ENCODE peak calls at places on chromosomes 7 and 10, in five cellular contexts. I is NCI-H69, O is pulmonary artery endothelial cell, Y is heart left ventricle, C is NCI-H1930. R is an unnamed sample.

GRCh38 chr7:123437447-123437995 is 96.9 kb downstream of the IQUB start:
- DNase-seq in I (no peak), O (no peak), Y (no peak), C (no peak), R (no peak)

GRCh38 chr7:19114591-19114855 is 2.9 kb downstream of the TWIST1 start:
- DNase-seq in I (no peak), O (no peak), Y (no peak), C (no peak), R (no peak)

GRCh38 chr10:31749293-31749692 is 179.3 kb downstream of the ARHGAP12 start:
- DNase-seq in I (peak; percentile 90), O (no peak), Y (no peak), C (no peak), R (no peak)

GRCh38 chr10:14416308-14416700 is 85.6 kb upstream of the FRMD4A start:
- DNase-seq in I (no peak), O (no peak), Y (no peak), C (no peak), R (no peak)

GRCh38 chr10:48390933-48391845 is 84.7 kb downstream of the MAPK8 start:
- DNase-seq in I (no peak), O (peak; percentile 73), Y (no peak), C (no peak), R (no peak)

GRCh38 chr7:103628742-103629141 is 182.7 kb upstream of the SLC26A5 start:
- DNase-seq in I (peak; percentile 36), O (no peak), Y (no peak), C (no peak), R (no peak)

GRCh38 chr7:105304040-105304895 is 84.5 kb downstream of the SRPK2 start:
- DNase-seq in I (peak; percentile 80), O (no peak), Y (no peak), C (peak; percentile 45), R (no peak)

GRCh38 chr7:155459133-155459866 is 1.4 kb downstream of the EN2 start:
- DNase-seq in I (no peak), O (no peak), Y (no peak), C (no peak), R (no peak)

GRCh38 chr7:50475340-50475739 is 25.2 kb upstream of the FIGNL1 start:
- DNase-seq in I (peak; percentile 96), O (no peak), Y (no peak), C (no peak), R (no peak)

GRCh38 chr7:83655951-83656556 is 7.1 kb upstream of the SEMA3E start:
- DNase-seq in I (peak; percentile 66), O (no peak), Y (no peak), C (peak; percentile 24), R (no peak)

GRCh38 chr10:12590682-12591642 is 241.6 kb downstream of the CAMK1D start:
- DNase-seq in I (peak; percentile 60), O (no peak), Y (no peak), C (no peak), R (no peak)

GRCh38 chr7:1787681-1788235 is 117.7 kb downstream of the ELFN1 start:
- DNase-seq in I (no peak), O (no peak), Y (no peak), C (no peak), R (no peak)

GRCh38 chr10:25059990-25060389 is 43.6 kb downstream of the THNSL1 start:
- DNase-seq in I (peak; percentile 67), O (peak; percentile 43), Y (no peak), C (no peak), R (no peak)

GRCh38 chr7:73342645-73343044 is 14.7 kb downstream of the FKBP6 start:
- DNase-seq in I (peak; percentile 79), O (no peak), Y (no peak), C (no peak), R (no peak)

GRCh38 chr10:44195120-44196007 is 189.5 kb downstream of the CXCL12 start:
- DNase-seq in I (no peak), O (peak; percentile 49), Y (peak; percentile 54), C (no peak), R (no peak)

GRCh38 chr7:103632972-103633371 is 187.0 kb upstream of the SLC26A5 start:
- DNase-seq in I (no peak), O (no peak), Y (no peak), C (no peak), R (no peak)

GRCh38 chr7:119482671-119483070 is 790.3 kb upstream of the KCND2 start:
- DNase-seq in I (peak; percentile 29), O (no peak), Y (no peak), C (no peak), R (no peak)

GRCh38 chr10:23174075-23174973 is 17.8 kb upstream of the PTF1A start:
- DNase-seq in I (no peak), O (no peak), Y (no peak), C (no peak), R (no peak)

GRCh38 chr7:120857558-120858298 is at the start of gene TSPAN12:
- DNase-seq in I (peak; percentile 94), O (peak; percentile 53), Y (peak; percentile 87), C (peak; percentile 45), R (peak; percentile 8)

GRCh38 chr10:59323831-59324401 is 38.4 kb downstream of the FAM13C start:
- DNase-seq in I (no peak), O (no peak), Y (no peak), C (no peak), R (no peak)

GRCh38 chr7:64799-65430 is 127.5 kb upstream of the FAM20C start:
- DNase-seq in I (no peak), O (no peak), Y (no peak), C (no peak), R (no peak)

GRCh38 chr7:105759670-105760548 is 116.5 kb downstream of the ATXN7L1 start:
- DNase-seq in I (peak; percentile 77), O (peak; percentile 15), Y (peak; percentile 16), C (no peak), R (no peak)

GRCh38 chr10:29254123-29255046 is 34.5 kb upstream of the LYZL1 start:
- DNase-seq in I (peak; percentile 54), O (no peak), Y (no peak), C (no peak), R (no peak)

GRCh38 chr10:129528376-129528978 is 61.4 kb downstream of the MGMT start:
- DNase-seq in I (no peak), O (no peak), Y (no peak), C (no peak), R (no peak)

GRCh38 chr10:104246981-104247380 is 7.7 kb upstream of the GSTO1 start:
- DNase-seq in I (no peak), O (no peak), Y (no peak), C (no peak), R (no peak)

GRCh38 chr10:74189999-74190421 is 39.0 kb downstream of the ADK start:
- DNase-seq in I (peak; percentile 19), O (peak; percentile 32), Y (no peak), C (no peak), R (no peak)

GRCh38 chr7:68529221-68529620 is 1069.1 kb upstream of the AUTS2 start:
- DNase-seq in I (peak; percentile 15), O (no peak), Y (no peak), C (no peak), R (no peak)

GRCh38 chr7:143407296-143408246 is 1.1 kb downstream of the EPHA1 start:
- DNase-seq in I (no peak), O (no peak), Y (no peak), C (no peak), R (no peak)

GRCh38 chr7:25809441-25809840 is 342.6 kb upstream of the NFE2L3 start:
- DNase-seq in I (no peak), O (no peak), Y (no peak), C (no peak), R (no peak)

GRCh38 chr7:148050492-148051158 is 539.9 kb upstream of the C7orf33 start:
- DNase-seq in I (peak; percentile 64), O (no peak), Y (no peak), C (no peak), R (no peak)

GRCh38 chr10:19987931-19988330 is 171.7 kb downstream of the PLXDC2 start:
- DNase-seq in I (no peak), O (no peak), Y (no peak), C (no peak), R (no peak)